ENCODE peak calls at places on chromosomes 11 and 22, in eight cellular contexts. One of them, this sample, is unnamed. For H3K9me3 and H3K27me3, the result is how much of the 10 kb centered on the place peaks cover.

GRCh38 chr11:8247312-8247711 is 16.4 kb downstream of the LMO1 start:
- DNase-seq in thoracic aorta: no peak
- DNase-seq in testis: no peak
- DNase-seq in GM23248: peak
- DNase-seq in spleen: peak
- DNase-seq in SJSA1: no peak
- DNase-seq in CD8-positive, alpha-beta memory T cell: no peak
- DNase-seq in esophagus muscularis mucosa: no peak
- DNase-seq in this sample: no peak

GRCh38 chr11:77117485-77117884 is 10.6 kb upstream of the MYO7A start:
- DNase-seq in CD8-positive, alpha-beta memory T cell: no peak
- DNase-seq in thoracic aorta: no peak
- DNase-seq in SJSA1: no peak
- DNase-seq in testis: no peak
- DNase-seq in spleen: no peak
- DNase-seq in GM23248: no peak
- DNase-seq in esophagus muscularis mucosa: no peak
- DNase-seq in this sample: no peak

GRCh38 chr11:69370984-69371709 is 77.2 kb downstream of the MYEOV start:
- DNase-seq in GM23248: no peak
- DNase-seq in SJSA1: peak
- DNase-seq in CD8-positive, alpha-beta memory T cell: no peak
- DNase-seq in thoracic aorta: no peak
- DNase-seq in testis: no peak
- DNase-seq in spleen: peak
- DNase-seq in esophagus muscularis mucosa: peak
- DNase-seq in this sample: no peak

GRCh38 chr22:41285441-41285819 is 557 bp downstream of the RANGAP1 start:
- DNase-seq in CD8-positive, alpha-beta memory T cell: peak
- DNase-seq in testis: peak
- DNase-seq in spleen: peak
- DNase-seq in SJSA1: peak
- DNase-seq in thoracic aorta: peak
- DNase-seq in esophagus muscularis mucosa: no peak
- DNase-seq in GM23248: peak
- DNase-seq in this sample: peak

GRCh38 chr22:32801436-32802290 is at the start of gene TIMP3:
- DNase-seq in esophagus muscularis mucosa: peak
- DNase-seq in CD8-positive, alpha-beta memory T cell: no peak
- DNase-seq in spleen: peak
- DNase-seq in thoracic aorta: peak
- DNase-seq in GM23248: peak
- DNase-seq in SJSA1: peak
- DNase-seq in testis: peak
- DNase-seq in this sample: no peak

GRCh38 chr11:14894657-14895598 is 2.9 kb upstream of the CYP2R1 start:
- DNase-seq in GM23248: peak
- DNase-seq in spleen: peak
- DNase-seq in thoracic aorta: no peak
- DNase-seq in testis: peak
- DNase-seq in CD8-positive, alpha-beta memory T cell: no peak
- DNase-seq in SJSA1: no peak
- DNase-seq in esophagus muscularis mucosa: no peak
- DNase-seq in this sample: no peak

GRCh38 chr11:47373876-47374820 is 4.2 kb downstream of the SPI1 start:
- DNase-seq in testis: peak
- DNase-seq in thoracic aorta: no peak
- DNase-seq in spleen: peak
- DNase-seq in esophagus muscularis mucosa: no peak
- DNase-seq in SJSA1: peak
- DNase-seq in CD8-positive, alpha-beta memory T cell: peak
- DNase-seq in GM23248: peak
- DNase-seq in this sample: peak

GRCh38 chr11:11415786-11416390 is 62.8 kb upstream of the CSNK2A3 start:
- DNase-seq in GM23248: peak
- DNase-seq in testis: no peak
- DNase-seq in SJSA1: no peak
- DNase-seq in thoracic aorta: no peak
- DNase-seq in spleen: no peak
- DNase-seq in esophagus muscularis mucosa: no peak
- DNase-seq in CD8-positive, alpha-beta memory T cell: no peak
- DNase-seq in this sample: no peak

GRCh38 chr11:9906043-9906791 is 242.3 kb downstream of the SWAP70 start:
- DNase-seq in spleen: no peak
- DNase-seq in SJSA1: peak
- DNase-seq in GM23248: peak
- DNase-seq in thoracic aorta: no peak
- DNase-seq in esophagus muscularis mucosa: no peak
- DNase-seq in CD8-positive, alpha-beta memory T cell: no peak
- DNase-seq in testis: no peak
- DNase-seq in this sample: no peak

GRCh38 chr22:30894371-30894740 is 74.2 kb downstream of the MORC2 start:
- DNase-seq in testis: peak
- DNase-seq in thoracic aorta: no peak
- DNase-seq in esophagus muscularis mucosa: no peak
- DNase-seq in spleen: no peak
- DNase-seq in CD8-positive, alpha-beta memory T cell: no peak
- DNase-seq in GM23248: no peak
- DNase-seq in SJSA1: no peak
- DNase-seq in this sample: no peak

DNA sequence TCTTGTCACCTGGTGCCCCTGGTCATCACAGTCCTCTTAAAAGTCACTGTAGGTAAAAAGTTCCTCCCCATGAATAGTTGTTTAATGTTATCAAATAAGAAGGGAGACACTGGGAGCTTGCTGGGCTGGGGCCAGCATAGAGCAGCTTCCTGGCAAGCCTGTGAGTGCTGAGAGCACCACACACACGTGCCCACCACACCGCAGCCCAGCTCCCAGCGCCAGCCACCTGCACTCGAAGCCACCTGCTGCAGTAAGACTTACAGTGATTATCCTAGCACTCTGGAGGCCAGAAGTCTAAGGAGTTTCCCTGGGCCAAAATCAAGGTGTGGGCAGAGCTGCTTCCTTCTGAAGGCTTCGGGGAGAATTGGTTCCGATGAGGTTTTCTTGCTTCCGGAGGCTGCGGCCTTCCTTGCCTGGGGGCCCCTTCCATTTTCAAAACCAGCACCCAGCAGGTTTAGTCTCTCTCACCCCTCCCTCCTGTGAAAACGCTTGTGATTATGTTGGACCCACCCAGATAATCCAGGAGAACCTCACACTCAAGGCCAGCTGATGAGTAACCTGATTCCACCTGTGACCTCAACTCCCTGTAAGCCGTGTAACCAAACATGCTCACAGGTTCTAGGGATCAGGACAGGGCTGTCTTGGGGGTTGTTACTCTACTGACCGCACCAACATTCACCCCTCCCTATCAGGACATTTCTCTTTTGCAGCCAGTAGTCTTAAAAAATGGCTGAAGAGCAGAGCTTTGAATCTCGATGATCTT is 687.2 kb downstream of the TBC1D22A start:
- DNase-seq in esophagus muscularis mucosa: peak
- DNase-seq in SJSA1: no peak
- DNase-seq in thoracic aorta: no peak
- DNase-seq in testis: no peak
- DNase-seq in spleen: no peak
- DNase-seq in GM23248: no peak
- DNase-seq in CD8-positive, alpha-beta memory T cell: no peak
- DNase-seq in this sample: no peak
- H3K9me3 ChIP-seq in esophagus muscularis mucosa: under half
- H3K9me3 ChIP-seq in SJSA1: under half
- H3K9me3 ChIP-seq in thoracic aorta: under half
- H3K9me3 ChIP-seq in testis: under half
- H3K9me3 ChIP-seq in spleen: under half
- H3K9me3 ChIP-seq in GM23248: under half
- H3K9me3 ChIP-seq in CD8-positive, alpha-beta memory T cell: under half
- H3K9me3 ChIP-seq in this sample: under half

GRCh38 chr11:128550967-128551522 is 36.3 kb downstream of the ETS1 start:
- DNase-seq in thoracic aorta: no peak
- DNase-seq in testis: no peak
- DNase-seq in esophagus muscularis mucosa: peak
- DNase-seq in CD8-positive, alpha-beta memory T cell: no peak
- DNase-seq in SJSA1: no peak
- DNase-seq in GM23248: no peak
- DNase-seq in spleen: no peak
- DNase-seq in this sample: no peak

GRCh38 chr11:128550261-128550821 is 37.0 kb downstream of the ETS1 start:
- DNase-seq in spleen: peak
- DNase-seq in SJSA1: no peak
- DNase-seq in GM23248: no peak
- DNase-seq in esophagus muscularis mucosa: peak
- DNase-seq in thoracic aorta: no peak
- DNase-seq in testis: no peak
- DNase-seq in CD8-positive, alpha-beta memory T cell: no peak
- DNase-seq in this sample: no peak

GRCh38 chr11:128548655-128549255 is 38.6 kb downstream of the ETS1 start:
- DNase-seq in testis: peak
- DNase-seq in GM23248: peak
- DNase-seq in esophagus muscularis mucosa: no peak
- DNase-seq in thoracic aorta: no peak
- DNase-seq in SJSA1: no peak
- DNase-seq in CD8-positive, alpha-beta memory T cell: no peak
- DNase-seq in spleen: peak
- DNase-seq in this sample: no peak

GRCh38 chr11:128547946-128548654 is 39.3 kb downstream of the ETS1 start:
- DNase-seq in CD8-positive, alpha-beta memory T cell: no peak
- DNase-seq in spleen: no peak
- DNase-seq in testis: no peak
- DNase-seq in thoracic aorta: no peak
- DNase-seq in SJSA1: no peak
- DNase-seq in esophagus muscularis mucosa: no peak
- DNase-seq in GM23248: no peak
- DNase-seq in this sample: no peak

DNA sequence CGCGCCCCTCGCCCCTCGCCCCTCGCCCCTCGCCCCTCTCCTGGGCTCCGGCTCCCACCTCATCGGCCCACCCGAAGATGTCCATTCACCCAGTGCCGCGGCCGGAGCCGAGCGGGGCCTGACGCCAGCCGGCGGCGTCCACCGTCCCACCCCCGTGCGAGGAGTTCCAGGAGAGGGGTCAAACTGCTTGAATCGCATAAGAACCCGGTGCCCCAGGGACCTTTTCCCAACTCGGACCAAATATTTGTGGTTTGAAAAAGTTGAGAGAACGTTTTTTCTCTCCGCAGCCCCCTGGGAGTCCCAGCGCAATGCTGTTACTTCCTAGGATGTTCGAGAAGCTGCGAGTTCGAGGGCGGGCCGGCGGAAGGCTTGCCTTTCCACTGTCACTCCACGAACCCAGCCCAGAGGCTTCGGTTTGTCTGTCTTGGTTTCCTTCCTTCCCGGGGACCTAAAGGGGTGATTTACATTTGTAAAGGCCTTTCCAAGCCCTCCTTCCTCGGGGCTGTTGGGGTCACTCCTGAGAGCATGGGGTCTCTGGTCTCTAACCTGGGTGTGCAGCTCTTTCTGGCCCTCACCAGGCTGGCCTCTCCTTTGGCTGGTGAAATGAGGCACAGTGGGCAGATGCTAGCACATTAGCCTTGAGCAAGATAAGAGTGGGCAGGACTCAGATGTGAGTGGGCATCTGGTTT is 38.0 kb downstream of the ETS1 start:
- DNase-seq in thoracic aorta: no peak
- DNase-seq in spleen: peak
- DNase-seq in CD8-positive, alpha-beta memory T cell: no peak
- DNase-seq in esophagus muscularis mucosa: no peak
- DNase-seq in GM23248: no peak
- DNase-seq in testis: peak
- DNase-seq in SJSA1: no peak
- DNase-seq in this sample: no peak
- H3K4me3 ChIP-seq in thoracic aorta: peak
- H3K4me3 ChIP-seq in spleen: peak
- H3K4me3 ChIP-seq in CD8-positive, alpha-beta memory T cell: no peak
- H3K4me3 ChIP-seq in esophagus muscularis mucosa: peak
- H3K4me3 ChIP-seq in GM23248: peak
- H3K4me3 ChIP-seq in testis: peak
- H3K4me3 ChIP-seq in SJSA1: no peak
- H3K4me3 ChIP-seq in this sample: no peak

GRCh38 chr11:31802000-31802551 is 9.0 kb downstream of the PAX6 start:
- DNase-seq in spleen: no peak
- DNase-seq in GM23248: no peak
- DNase-seq in SJSA1: no peak
- DNase-seq in CD8-positive, alpha-beta memory T cell: no peak
- DNase-seq in testis: no peak
- DNase-seq in thoracic aorta: no peak
- DNase-seq in esophagus muscularis mucosa: no peak
- DNase-seq in this sample: no peak

GRCh38 chr11:31803813-31804438 is 7.2 kb downstream of the PAX6 start:
- DNase-seq in thoracic aorta: no peak
- DNase-seq in spleen: no peak
- DNase-seq in GM23248: no peak
- DNase-seq in CD8-positive, alpha-beta memory T cell: no peak
- DNase-seq in testis: no peak
- DNase-seq in SJSA1: no peak
- DNase-seq in esophagus muscularis mucosa: peak
- DNase-seq in this sample: no peak

GRCh38 chr11:31801298-31801702 is 9.8 kb downstream of the PAX6 start:
- DNase-seq in esophagus muscularis mucosa: peak
- DNase-seq in SJSA1: no peak
- DNase-seq in thoracic aorta: no peak
- DNase-seq in CD8-positive, alpha-beta memory T cell: no peak
- DNase-seq in GM23248: no peak
- DNase-seq in testis: no peak
- DNase-seq in spleen: no peak
- DNase-seq in this sample: no peak

GRCh38 chr11:31802990-31803812 is 7.9 kb downstream of the PAX6 start:
- DNase-seq in CD8-positive, alpha-beta memory T cell: no peak
- DNase-seq in SJSA1: no peak
- DNase-seq in esophagus muscularis mucosa: peak
- DNase-seq in GM23248: no peak
- DNase-seq in spleen: peak
- DNase-seq in testis: no peak
- DNase-seq in thoracic aorta: no peak
- DNase-seq in this sample: no peak

GRCh38 chr11:31802609-31802989 is 8.5 kb downstream of the PAX6 start:
- DNase-seq in CD8-positive, alpha-beta memory T cell: no peak
- DNase-seq in esophagus muscularis mucosa: peak
- DNase-seq in thoracic aorta: no peak
- DNase-seq in GM23248: no peak
- DNase-seq in spleen: peak
- DNase-seq in SJSA1: no peak
- DNase-seq in testis: no peak
- DNase-seq in this sample: no peak
- H3K27me3 ChIP-seq in CD8-positive, alpha-beta memory T cell: half or more
- H3K27me3 ChIP-seq in esophagus muscularis mucosa: under half
- H3K27me3 ChIP-seq in thoracic aorta: half or more
- H3K27me3 ChIP-seq in GM23248: half or more
- H3K27me3 ChIP-seq in spleen: half or more
- H3K27me3 ChIP-seq in SJSA1: under half
- H3K27me3 ChIP-seq in testis: under half
- H3K27me3 ChIP-seq in this sample: half or more

DNA sequence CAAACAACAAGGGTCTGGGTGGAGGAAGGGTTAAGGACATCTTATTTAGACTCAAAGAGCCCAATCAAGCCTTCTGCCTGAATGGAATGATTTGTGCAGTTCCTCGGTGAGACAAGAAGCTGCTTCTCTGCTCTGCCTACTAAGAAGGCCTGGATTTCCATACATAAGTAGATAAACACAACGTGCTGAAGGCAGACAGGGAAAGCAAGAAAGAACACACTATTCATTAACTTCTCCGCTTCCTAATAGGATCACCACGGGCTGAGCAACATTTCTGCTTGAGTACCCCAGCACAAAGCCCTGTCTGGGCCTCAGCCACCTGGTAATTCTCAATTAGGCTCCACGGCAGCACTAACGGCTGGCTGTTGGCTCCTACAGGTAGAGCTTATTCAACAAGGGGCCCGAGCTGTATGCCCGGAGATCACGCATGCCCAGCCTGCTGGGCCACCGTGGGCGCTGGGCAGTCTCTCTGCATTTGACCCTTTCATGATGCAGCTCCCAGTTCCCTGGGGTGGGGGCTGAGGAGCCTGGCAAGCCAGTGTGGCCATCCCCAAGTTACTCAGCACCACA is 1156.6 kb downstream of the TBC1D22A start:
- DNase-seq in CD8-positive, alpha-beta memory T cell: no peak
- DNase-seq in SJSA1: no peak
- DNase-seq in spleen: no peak
- DNase-seq in thoracic aorta: no peak
- DNase-seq in esophagus muscularis mucosa: peak
- DNase-seq in GM23248: no peak
- DNase-seq in testis: no peak
- DNase-seq in this sample: no peak
- H3K9me3 ChIP-seq in CD8-positive, alpha-beta memory T cell: under half
- H3K9me3 ChIP-seq in SJSA1: under half
- H3K9me3 ChIP-seq in spleen: under half
- H3K9me3 ChIP-seq in thoracic aorta: under half
- H3K9me3 ChIP-seq in esophagus muscularis mucosa: under half
- H3K9me3 ChIP-seq in GM23248: under half
- H3K9me3 ChIP-seq in testis: under half
- H3K9me3 ChIP-seq in this sample: under half